ENCODE peak calls at places on chromosomes 2 and 18, in nine cellular contexts. J, Q, W, S, P, I, B, F and A are unnamed samples.

GRCh38 chr2:186590538-186591441 is 934 bp downstream of the ITGAV start:
- DNase-seq in P (peak; percentile 57), I (no peak), Q (no peak), S (peak; percentile 68), J (no peak), B (peak; percentile 48), F (no peak), W (peak; percentile 64), A (no peak)

GRCh38 chr2:158795110-158795924 is at the start of gene DAPL1:
- DNase-seq in W (no peak), F (no peak), P (peak; percentile 30), Q (no peak), S (no peak), J (no peak), B (no peak), I (no peak), A (no peak)

GRCh38 chr2:88959480-88960204 is 268.2 kb downstream of the RPIA start:
- DNase-seq in I (no peak), Q (no peak), W (no peak), J (no peak), S (peak; percentile 33), B (no peak), F (no peak), P (peak; percentile 24), A (no peak)

GRCh38 chr18:4172491-4172890 is 282.6 kb downstream of the DLGAP1 start:
- DNase-seq in P (no peak), Q (no peak), F (no peak), I (no peak), S (no peak), B (no peak), W (no peak), J (no peak), A (no peak)

GRCh38 chr2:10448646-10449480 is 736 bp upstream of the ODC1 start:
- DNase-seq in F (peak; percentile 96), P (peak; percentile 71), B (peak; percentile 90), J (peak; percentile 81), I (peak; percentile 92), S (no peak), Q (peak; percentile 93), W (peak; percentile 85), A (peak; percentile 53)

GRCh38 chr2:134677866-134678774 is 40.7 kb downstream of the TMEM163 start:
- DNase-seq in F (no peak), P (no peak), B (no peak), S (no peak), I (no peak), W (no peak), Q (no peak), J (no peak), A (no peak)

GRCh38 chr2:235692076-235692475 is 198.2 kb downstream of the AGAP1 start:
- DNase-seq in Q (no peak), W (no peak), P (no peak), B (no peak), F (no peak), S (no peak), I (no peak), J (no peak), A (no peak)

GRCh38 chr2:25251461-25252273 is 83.3 kb upstream of the POMC start:
- DNase-seq in Q (no peak), I (peak; percentile 60), J (no peak), F (peak; percentile 81), S (peak; percentile 29), B (peak; percentile 91), P (no peak), W (peak; percentile 43), A (no peak)

GRCh38 chr2:182503886-182504285 is 77.0 kb upstream of the PDE1A start:
- DNase-seq in I (no peak), P (peak; percentile 4), Q (no peak), F (no peak), B (no peak), S (peak; percentile 69), W (no peak), J (no peak), A (no peak)

DNA sequence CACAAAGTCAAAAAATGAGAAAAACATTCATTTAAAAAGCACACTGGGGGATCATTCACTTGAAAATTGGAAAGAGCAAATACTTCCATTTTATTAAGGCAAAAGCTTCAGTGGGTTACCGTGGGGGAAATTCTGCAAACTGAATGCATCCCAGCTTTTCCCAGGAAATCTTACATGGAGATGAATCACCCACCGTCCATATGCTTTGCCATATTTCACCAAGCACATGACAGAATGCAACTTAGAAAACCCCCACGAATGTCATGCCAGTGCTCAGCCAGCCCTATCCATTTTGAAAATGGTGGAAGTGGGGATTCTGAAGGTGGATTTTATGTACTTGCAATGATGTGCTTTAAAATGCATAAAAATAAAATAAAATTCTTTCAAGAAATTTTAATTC is 485.5 kb upstream of the ID2 start:
- DNase-seq in Q (no peak), P (no peak), W (no peak), F (no peak), I (no peak), J (no peak), B (no peak), S (no peak), A (no peak)
- TF ChIP-seq CTCF in Q (no peak), P (no peak), W (no peak), F (no peak), I (no peak), J (no peak), B (no peak), S (no peak), A (no peak)

DNA sequence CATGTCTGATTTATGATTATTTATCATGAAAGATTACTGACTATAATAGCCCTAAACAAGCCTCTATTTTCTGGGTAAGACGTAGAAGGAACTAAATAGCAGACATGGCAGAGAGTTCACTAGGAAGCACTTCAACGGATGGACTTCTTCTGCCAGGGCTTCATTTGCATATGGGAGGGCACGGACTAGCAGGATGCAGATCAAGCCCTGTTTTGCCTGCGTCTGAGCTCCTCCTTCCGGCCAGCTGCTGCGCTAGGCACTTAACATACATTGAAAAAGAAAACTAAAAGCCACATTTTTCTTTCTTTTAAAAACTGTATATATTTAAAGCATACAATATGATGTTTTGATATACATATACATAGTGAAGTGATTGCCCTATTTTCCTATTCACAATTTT is 340.0 kb upstream of the MEX3C start:
- DNase-seq in B (no peak), P (peak; percentile 74), F (no peak), I (peak; percentile 78), Q (no peak), J (peak; percentile 64), W (no peak), S (peak; percentile 54), A (no peak)
- TF ChIP-seq CTCF in B (no peak), P (peak; percentile 54), F (peak; percentile 7), I (peak; percentile 70), Q (no peak), J (peak; percentile 56), W (peak; percentile 32), S (peak; percentile 54), A (no peak)

DNA sequence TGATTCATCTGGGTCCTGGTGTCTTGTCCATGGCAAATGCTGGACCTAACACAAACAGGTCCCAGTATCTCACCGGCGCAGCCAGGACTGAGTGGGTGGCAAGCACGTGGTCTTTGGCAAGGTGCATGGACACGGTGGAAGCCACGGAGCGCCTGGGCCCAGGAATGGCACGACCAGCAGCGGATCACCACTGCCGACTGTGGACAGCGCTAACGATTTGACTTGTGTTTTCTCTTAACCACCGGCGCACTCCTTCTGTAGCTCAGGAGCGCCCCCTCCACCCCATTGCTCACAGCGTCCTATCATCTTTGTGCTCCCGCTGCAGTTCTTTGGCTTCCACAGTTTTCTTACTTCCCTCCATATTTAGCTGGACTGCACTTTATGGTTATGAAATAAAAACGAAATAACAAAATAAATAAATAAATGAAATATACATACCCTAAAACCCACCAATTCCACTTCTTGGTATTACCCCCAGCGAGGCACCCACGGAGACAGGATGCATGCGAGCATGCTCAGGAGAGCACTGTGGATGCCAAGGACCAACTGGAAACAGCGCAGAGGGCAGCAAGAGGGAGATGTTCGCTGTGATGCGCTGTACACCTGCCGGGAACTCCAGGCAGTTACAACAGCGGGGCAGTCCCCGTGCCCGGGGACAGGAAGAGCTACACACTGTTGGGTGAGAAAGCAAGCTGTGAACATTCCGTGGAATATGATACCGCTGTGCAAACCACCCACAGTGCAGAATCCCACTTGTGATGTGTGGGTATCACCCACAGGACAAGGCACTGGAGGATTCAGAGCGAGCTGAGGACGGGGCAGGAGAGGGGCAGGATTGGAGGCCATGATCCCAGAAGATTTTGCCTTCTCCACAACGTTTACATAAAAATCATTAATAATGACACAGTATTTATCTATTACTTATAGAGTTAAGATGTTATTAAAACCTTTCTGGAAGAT is 7.0 kb upstream of the CIDEA start:
- DNase-seq in I (peak; percentile 77), S (peak; percentile 72), W (no peak), P (no peak), Q (no peak), J (no peak), F (no peak), B (peak; percentile 10), A (no peak)
- TF ChIP-seq CTCF in I (peak; percentile 82), S (peak; percentile 81), W (peak; percentile 51), P (no peak), Q (no peak), J (no peak), F (no peak), B (peak; percentile 50), A (no peak)

GRCh38 chr2:104744537-104744936 is 109.4 kb upstream of the POU3F3 start:
- DNase-seq in W (no peak), Q (no peak), F (no peak), B (no peak), S (no peak), I (no peak), P (no peak), J (no peak), A (no peak)

GRCh38 chr2:104746299-104746698 is 107.6 kb upstream of the POU3F3 start:
- DNase-seq in J (no peak), B (no peak), S (no peak), F (no peak), Q (no peak), W (no peak), P (no peak), I (peak; percentile 39), A (no peak)

GRCh38 chr2:104750061-104750460 is 103.9 kb upstream of the POU3F3 start:
- DNase-seq in W (no peak), P (no peak), J (no peak), Q (no peak), I (no peak), S (no peak), F (no peak), B (no peak), A (no peak)

GRCh38 chr2:104745856-104746255 is 108.1 kb upstream of the POU3F3 start:
- DNase-seq in P (no peak), B (no peak), F (no peak), S (no peak), I (peak; percentile 50), Q (no peak), W (no peak), J (no peak), A (no peak)

DNA sequence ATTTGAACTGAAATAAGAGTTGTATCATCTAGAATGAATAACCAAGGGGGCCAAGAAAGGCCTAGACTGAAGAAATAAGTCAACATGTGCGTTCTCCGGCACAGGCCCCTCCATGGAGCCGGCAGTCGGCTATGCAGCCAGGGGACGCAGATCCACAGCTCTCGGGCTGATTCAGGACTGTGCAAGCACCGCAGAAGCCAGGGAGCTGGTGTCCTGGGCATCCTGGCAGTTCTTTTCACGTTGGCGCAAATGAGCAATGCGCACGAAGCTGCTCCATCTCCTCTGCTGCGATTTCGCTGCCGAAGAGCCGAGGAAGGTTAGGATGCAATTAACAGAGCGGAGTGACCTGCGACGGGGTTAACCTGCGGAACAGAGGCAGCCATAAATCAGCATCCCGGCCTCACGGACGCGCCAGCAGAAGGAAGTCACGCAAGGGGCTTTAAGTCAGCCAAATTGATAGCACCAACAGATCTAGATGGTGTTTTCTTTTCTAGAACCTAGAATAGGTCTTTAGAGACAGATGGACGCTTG is 107.1 kb upstream of the POU3F3 start:
- DNase-seq in F (no peak), W (no peak), J (no peak), S (no peak), B (no peak), Q (no peak), P (no peak), I (no peak), A (no peak)
- TF ChIP-seq CTCF in F (no peak), W (no peak), J (no peak), S (no peak), B (no peak), Q (no peak), P (no peak), I (no peak), A (no peak)